ENCODE peak calls at places on chromosomes 1 and 21, in four cellular contexts. M is sigmoid colon, C is fibroblast of pulmonary artery, W is GM20000. B is an unnamed sample.

GRCh38 chr1:215883004-215883403 is 315.9 kb downstream of the KCTD3 start:
- DNase-seq in C (no peak), M (no peak), W (no peak), B (no peak)

GRCh38 chr1:53329183-53329544 is 1.3 kb upstream of the LRP8 start:
- DNase-seq in M (peak), W (no peak), C (no peak), B (peak)

GRCh38 chr1:161266096-161266679 is 7.6 kb downstream of the PCP4L1 start:
- DNase-seq in M (no peak), C (no peak), W (no peak), B (no peak)

GRCh38 chr1:204493145-204493881 is 1.3 kb downstream of the PIK3C2B start:
- DNase-seq in W (no peak), C (peak), M (peak), B (no peak)

GRCh38 chr1:232501856-232502255 is 128.1 kb downstream of the SIPA1L2 start:
- DNase-seq in M (no peak), C (no peak), W (no peak), B (no peak)

GRCh38 chr1:118154220-118154619 is 30.8 kb downstream of the SPAG17 start:
- DNase-seq in M (no peak), C (peak), W (peak), B (no peak)

GRCh38 chr1:35855016-35855700 is 27.9 kb upstream of the AGO1 start:
- DNase-seq in C (no peak), M (no peak), W (no peak), B (no peak)

GRCh38 chr1:17342014-17342441 is 30.0 kb upstream of the PADI6 start:
- DNase-seq in W (no peak), C (no peak), M (peak), B (peak)

GRCh38 chr1:9186082-9186859 is 48.3 kb upstream of the H6PD start:
- DNase-seq in M (no peak), C (peak), W (no peak), B (no peak)

GRCh38 chr1:218669431-218669830 is 324.3 kb downstream of the TGFB2 start:
- DNase-seq in M (no peak), W (no peak), C (no peak), B (no peak)

GRCh38 chr1:160006312-160006940 is 25.4 kb downstream of the PIGM start:
- DNase-seq in W (peak), M (peak), C (peak), B (no peak)

GRCh38 chr1:65795311-65795710 is 2.6 kb downstream of the PDE4B start:
- DNase-seq in C (no peak), W (no peak), M (no peak), B (no peak)

GRCh38 chr1:12539705-12540579 is 78.1 kb downstream of the DHRS3 start:
- DNase-seq in M (peak), C (peak), W (no peak), B (peak)

GRCh38 chr1:51578383-51579109 is 38.3 kb upstream of the OSBPL9 start:
- DNase-seq in M (no peak), C (no peak), W (peak), B (no peak)

GRCh38 chr21:33030633-33031032 is 4.9 kb downstream of the OLIG2 start:
- DNase-seq in W (peak), M (no peak), C (no peak), B (no peak)

GRCh38 chr1:221891708-221892107 is 149.8 kb upstream of the DUSP10 start:
- DNase-seq in C (peak), M (no peak), W (no peak), B (no peak)

GRCh38 chr1:89754518-89754917 is 66.3 kb upstream of the LRRC8D start:
- DNase-seq in M (no peak), W (no peak), C (peak), B (no peak)

DNA sequence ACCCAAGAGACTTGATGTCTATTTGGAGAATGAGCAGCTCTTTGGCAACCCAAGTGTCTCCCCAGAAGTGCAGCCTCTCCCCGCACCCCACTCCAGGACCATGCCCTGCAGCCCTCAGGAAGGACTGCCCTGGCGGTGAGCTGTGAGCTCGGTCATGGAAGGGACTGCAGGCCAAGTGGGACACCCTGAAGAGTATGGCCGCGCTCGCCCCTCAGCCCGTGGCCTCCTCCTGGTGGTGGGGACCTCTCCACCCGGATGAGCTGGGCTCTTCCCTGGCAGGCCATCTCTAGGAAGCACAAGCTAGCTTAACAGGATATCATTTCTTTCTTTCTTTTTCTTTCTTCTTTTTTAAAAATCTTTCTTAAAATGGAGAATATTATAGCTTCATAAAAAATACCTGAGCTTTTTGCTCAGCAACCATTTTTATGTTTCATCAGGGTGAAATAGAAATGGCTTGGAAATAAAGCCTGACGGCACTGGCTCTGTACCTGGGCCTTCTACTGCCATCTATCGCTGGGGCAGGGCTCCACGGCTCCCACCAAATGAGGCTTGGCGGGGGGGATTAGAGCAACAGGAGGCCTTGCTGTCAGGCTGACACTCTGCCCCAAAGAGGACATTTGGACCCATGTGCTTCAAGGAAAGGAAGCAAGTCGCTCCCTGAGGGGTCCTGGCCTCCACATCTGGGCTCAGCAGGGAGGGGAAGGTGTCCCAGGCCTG is 296.2 kb upstream of the VAMP3 start:
- DNase-seq in C (no peak), M (no peak), W (no peak), B (no peak)
- TF ChIP-seq CTCF in C (no peak), M (no peak), W (no peak), B (peak)

GRCh38 chr1:203033917-203034316 is 7.6 kb downstream of the PPFIA4 start:
- DNase-seq in M (no peak), C (no peak), W (no peak), B (no peak)

GRCh38 chr1:203028784-203029553 is 2.7 kb downstream of the PPFIA4 start:
- DNase-seq in M (no peak), C (no peak), W (peak), B (no peak)

GRCh38 chr1:203034422-203035110 is 8.3 kb downstream of the PPFIA4 start:
- DNase-seq in C (no peak), W (no peak), M (no peak), B (no peak)

GRCh38 chr1:203033287-203033686 is 7.0 kb downstream of the PPFIA4 start:
- DNase-seq in C (no peak), W (no peak), M (no peak), B (no peak)

GRCh38 chr1:203031467-203031866 is 5.2 kb downstream of the PPFIA4 start:
- DNase-seq in C (no peak), W (no peak), M (no peak), B (no peak)
- TF ChIP-seq CTCF in C (peak), W (no peak), M (no peak), B (peak)

GRCh38 chr1:30340934-30341333 is 382.5 kb downstream of the MATN1 start:
- DNase-seq in C (no peak), W (no peak), M (no peak), B (no peak)
- TF ChIP-seq CTCF in C (no peak), W (no peak), M (no peak), B (peak)

GRCh38 chr1:13697738-13698137 is 2.2 kb upstream of the PRDM2 start:
- DNase-seq in M (no peak), C (no peak), W (no peak), B (no peak)
- TF ChIP-seq CTCF in M (no peak), C (no peak), W (no peak), B (peak)

DNA sequence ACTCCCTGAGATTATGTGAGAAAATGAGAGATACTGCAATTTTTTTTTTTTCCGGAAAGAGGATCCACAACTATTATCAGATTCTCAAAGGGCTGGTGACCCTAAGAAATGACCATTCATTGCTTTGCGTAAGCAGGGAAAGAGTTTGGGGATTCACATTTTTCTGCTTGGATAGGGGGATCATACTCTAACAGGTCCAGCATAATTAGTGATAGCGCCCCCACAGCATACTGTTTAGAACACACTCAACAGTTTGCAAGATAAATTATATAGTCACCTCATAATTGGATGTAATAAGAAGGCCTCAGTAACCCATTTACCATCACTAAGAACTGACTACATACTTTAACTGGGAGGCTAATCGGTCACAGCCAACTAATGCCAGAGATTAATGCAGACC is 1.9 kb downstream of the CCT3 start:
- DNase-seq in M (no peak), C (no peak), W (peak), B (no peak)
- TF ChIP-seq CTCF in M (no peak), C (peak), W (no peak), B (peak)

GRCh38 chr1:150564051-150564991 is 15.1 kb downstream of the MCL1 start:
- DNase-seq in M (peak), W (no peak), C (peak), B (no peak)

GRCh38 chr1:150566589-150567340 is 12.6 kb downstream of the MCL1 start:
- DNase-seq in M (peak), W (no peak), C (peak), B (no peak)

GRCh38 chr1:150567341-150567716 is 12.1 kb downstream of the MCL1 start:
- DNase-seq in M (no peak), W (peak), C (no peak), B (no peak)

GRCh38 chr1:150568567-150568966 is 10.8 kb downstream of the MCL1 start:
- DNase-seq in M (peak), W (no peak), C (no peak), B (no peak)

DNA sequence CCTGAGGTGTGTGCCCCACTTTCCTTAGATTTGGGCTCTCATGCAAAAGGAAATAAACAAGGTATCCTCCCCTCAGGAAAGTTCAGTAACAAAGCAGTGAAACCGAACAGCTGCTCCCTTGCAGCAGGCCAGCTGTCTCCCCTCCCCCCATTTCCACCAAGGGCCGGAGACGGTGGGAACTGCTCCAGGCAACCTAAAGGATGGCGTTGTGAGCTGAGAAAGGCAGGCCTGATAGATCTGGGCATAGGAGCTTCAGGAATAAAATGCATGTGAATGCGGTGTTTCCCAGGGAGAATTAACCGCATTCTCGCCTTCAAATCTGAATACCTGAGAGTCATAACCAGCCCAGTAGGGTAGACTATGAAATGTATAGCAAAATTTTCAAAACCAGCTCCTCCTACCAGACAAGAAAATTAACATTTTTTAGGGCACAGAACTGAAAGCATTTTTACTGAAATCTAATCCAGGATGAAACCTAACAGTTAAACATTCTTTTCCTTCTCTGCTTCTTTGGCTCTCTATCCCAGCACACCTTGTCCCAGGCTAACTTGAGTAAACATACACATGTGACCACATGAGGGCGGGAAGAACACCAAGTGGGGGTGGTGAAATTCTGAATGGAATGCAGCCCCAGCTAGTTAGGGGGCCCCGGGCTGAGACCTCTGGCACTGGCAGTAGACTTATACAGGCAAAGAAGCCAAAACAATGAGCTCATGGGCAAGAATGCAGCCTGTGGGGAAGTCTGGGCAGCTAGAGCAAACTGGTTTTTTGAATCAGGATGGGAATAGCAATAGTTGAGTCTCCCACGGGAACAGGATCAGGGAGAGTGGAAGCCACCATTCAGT is 11.5 kb downstream of the MCL1 start:
- DNase-seq in M (peak), W (no peak), C (peak), B (no peak)
- TF ChIP-seq CTCF in M (no peak), W (no peak), C (no peak), B (peak)

DNA sequence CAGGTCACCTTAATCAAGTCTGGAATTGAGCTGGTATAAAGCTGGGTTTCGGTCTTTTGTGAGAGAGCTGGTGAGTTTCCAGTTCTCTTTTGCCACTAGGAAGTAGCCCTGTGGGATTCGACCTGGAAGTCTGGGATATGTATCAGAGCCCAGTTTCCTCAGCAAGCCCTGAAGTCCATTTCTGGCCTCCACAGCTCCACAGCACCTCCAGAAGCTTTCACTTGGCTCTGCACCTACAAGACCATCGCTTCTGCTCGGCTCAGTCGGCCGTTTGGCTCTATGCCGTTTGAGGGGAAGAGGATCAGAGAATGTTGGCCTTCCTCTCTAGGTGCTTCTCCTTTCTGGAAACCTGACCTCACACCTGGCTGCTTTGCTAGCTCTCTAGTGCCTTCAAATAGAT is 148.0 kb downstream of the GALNT2 start:
- DNase-seq in C (peak), M (peak), W (no peak), B (no peak)
- TF ChIP-seq CTCF in C (peak), M (peak), W (no peak), B (peak)

GRCh38 chr1:201649776-201650607 is 111.1 kb downstream of the NAV1 start:
- DNase-seq in M (peak), W (peak), C (peak), B (peak)
- TF ChIP-seq CTCF in M (no peak), W (no peak), C (no peak), B (peak)

DNA sequence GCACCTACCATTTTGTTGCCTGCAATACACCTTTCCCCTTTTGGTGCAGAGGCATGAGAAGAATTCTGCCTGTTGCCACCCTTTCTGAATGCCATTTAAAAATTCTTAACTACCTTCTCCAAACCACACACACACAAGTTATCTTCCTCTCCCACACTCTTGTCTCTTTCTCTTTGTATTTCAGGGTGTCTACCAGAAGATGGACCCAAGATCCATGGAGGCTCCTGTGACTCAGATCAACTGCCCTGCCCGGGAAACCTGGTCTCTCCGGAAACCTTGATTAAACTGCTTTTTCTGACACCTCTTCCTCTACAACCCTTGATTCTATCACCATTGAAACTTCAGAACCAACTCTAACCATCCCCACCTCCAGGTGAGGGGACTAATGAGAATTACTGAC is 2.4 kb upstream of the TARS2 start:
- DNase-seq in W (no peak), C (peak), M (no peak), B (no peak)
- TF ChIP-seq CTCF in W (no peak), C (peak), M (no peak), B (peak)